ENCODE peak calls at places on chromosomes 12 and 14, in four cellular contexts. One of them, this sample, is unnamed.

GRCh38 chr14:79332504-79333197 is 878.7 kb downstream of the DIO2 start:
- DNase-seq in SK-N-SH: no peak
- DNase-seq in WTC11: peak; percentile 26
- DNase-seq in HepG2: no peak
- DNase-seq in this sample: no peak

GRCh38 chr14:89266754-89267153 is 150.3 kb downstream of the FOXN3 start:
- DNase-seq in SK-N-SH: no peak
- DNase-seq in WTC11: no peak
- DNase-seq in HepG2: no peak
- DNase-seq in this sample: no peak

GRCh38 chr14:69270795-69271708 is 11.1 kb downstream of the GALNT16 start:
- DNase-seq in SK-N-SH: no peak
- DNase-seq in WTC11: no peak
- DNase-seq in HepG2: no peak
- DNase-seq in this sample: no peak

GRCh38 chr12:14766649-14767215 is 36.5 kb downstream of the WBP11 start:
- DNase-seq in SK-N-SH: no peak
- DNase-seq in WTC11: no peak
- DNase-seq in HepG2: no peak
- DNase-seq in this sample: no peak

GRCh38 chr12:54428050-54429013 is 9.3 kb upstream of the ITGA5 start:
- DNase-seq in SK-N-SH: no peak
- DNase-seq in WTC11: peak; percentile 32
- DNase-seq in HepG2: no peak
- DNase-seq in this sample: no peak

GRCh38 chr14:21614245-21614644 is 20.5 kb downstream of the OR10G2 start:
- DNase-seq in SK-N-SH: no peak
- DNase-seq in WTC11: no peak
- DNase-seq in HepG2: no peak
- DNase-seq in this sample: no peak

GRCh38 chr12:52139579-52140062 is 52.2 kb downstream of the KRT80 start:
- DNase-seq in SK-N-SH: peak; percentile 84
- DNase-seq in WTC11: peak; percentile 77
- DNase-seq in HepG2: no peak
- DNase-seq in this sample: peak; percentile 43

GRCh38 chr12:42213954-42214426 is 24.1 kb downstream of the YAF2 start:
- DNase-seq in SK-N-SH: no peak
- DNase-seq in WTC11: no peak
- DNase-seq in HepG2: no peak
- DNase-seq in this sample: no peak

GRCh38 chr12:65778268-65779090 is 45.8 kb upstream of the HMGA2 start:
- DNase-seq in SK-N-SH: no peak
- DNase-seq in WTC11: no peak
- DNase-seq in HepG2: no peak
- DNase-seq in this sample: no peak

GRCh38 chr12:113463746-113464743 is 7.6 kb downstream of the LHX5 start:
- DNase-seq in SK-N-SH: peak; percentile 41
- DNase-seq in WTC11: peak; percentile 54
- DNase-seq in HepG2: no peak
- DNase-seq in this sample: no peak

GRCh38 chr14:92511472-92512247 is 1.9 kb upstream of the RIN3 start:
- DNase-seq in SK-N-SH: peak; percentile 33
- DNase-seq in WTC11: no peak
- DNase-seq in HepG2: no peak
- DNase-seq in this sample: no peak

GRCh38 chr12:94558612-94559011 is 91.7 kb downstream of the TMCC3 start:
- DNase-seq in SK-N-SH: no peak
- DNase-seq in WTC11: no peak
- DNase-seq in HepG2: no peak
- DNase-seq in this sample: no peak

GRCh38 chr12:14777271-14777670 is 26.0 kb downstream of the WBP11 start:
- DNase-seq in SK-N-SH: no peak
- DNase-seq in WTC11: no peak
- DNase-seq in HepG2: peak; percentile 77
- DNase-seq in this sample: no peak

GRCh38 chr12:179131-179884 is 34.6 kb downstream of the SLC6A12 start:
- DNase-seq in SK-N-SH: no peak
- DNase-seq in WTC11: no peak
- DNase-seq in HepG2: no peak
- DNase-seq in this sample: no peak

GRCh38 chr12:131272415-131272814 is 318.7 kb downstream of the ADGRD1 start:
- DNase-seq in SK-N-SH: no peak
- DNase-seq in WTC11: no peak
- DNase-seq in HepG2: no peak
- DNase-seq in this sample: no peak

GRCh38 chr14:48323655-48324054 is 648.2 kb upstream of the MDGA2 start:
- DNase-seq in SK-N-SH: no peak
- DNase-seq in WTC11: no peak
- DNase-seq in HepG2: no peak
- DNase-seq in this sample: no peak

GRCh38 chr12:89556976-89557375 is 31.1 kb upstream of the POC1B start:
- DNase-seq in SK-N-SH: no peak
- DNase-seq in WTC11: no peak
- DNase-seq in HepG2: peak; percentile 9
- DNase-seq in this sample: no peak

GRCh38 chr14:94320243-94320642 is 2.9 kb downstream of the SERPINA6 start:
- DNase-seq in SK-N-SH: no peak
- DNase-seq in WTC11: no peak
- DNase-seq in HepG2: peak; percentile 89
- DNase-seq in this sample: no peak
- TF ChIP-seq FOXJ3 in SK-N-SH: no peak
- TF ChIP-seq FOXJ3 in WTC11: no peak
- TF ChIP-seq FOXJ3 in HepG2: no peak
- TF ChIP-seq FOXJ3 in this sample: no peak

DNA sequence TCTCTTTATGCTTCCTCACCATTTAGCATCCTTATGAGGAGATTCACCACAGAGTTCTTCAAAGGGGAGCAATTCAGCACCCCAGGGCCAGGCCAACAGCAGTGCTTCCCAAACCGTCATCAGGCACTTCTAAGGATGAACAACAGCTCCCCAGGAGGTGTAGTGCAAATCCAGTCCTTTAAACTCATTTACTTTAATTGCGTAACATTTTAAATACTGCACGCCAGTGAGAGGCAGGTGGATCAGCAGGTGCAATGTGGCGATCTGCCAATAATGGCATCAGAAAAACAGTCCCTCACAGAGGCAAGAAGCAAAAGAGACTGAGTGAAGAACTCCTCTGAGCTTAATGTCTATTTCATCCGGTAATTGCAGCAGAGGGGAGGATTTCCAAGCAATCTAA is 770.9 kb upstream of the FOXG1 start:
- DNase-seq in SK-N-SH: no peak
- DNase-seq in WTC11: no peak
- DNase-seq in HepG2: no peak
- DNase-seq in this sample: no peak
- TF ChIP-seq FOXJ3 in SK-N-SH: no peak
- TF ChIP-seq FOXJ3 in WTC11: no peak
- TF ChIP-seq FOXJ3 in HepG2: no peak
- TF ChIP-seq FOXJ3 in this sample: no peak

GRCh38 chr12:132287391-132288238 is 41.8 kb downstream of the GALNT9 start:
- DNase-seq in SK-N-SH: no peak
- DNase-seq in WTC11: peak; percentile 13
- DNase-seq in HepG2: no peak
- DNase-seq in this sample: no peak

GRCh38 chr12:132285311-132285741 is 44.1 kb downstream of the GALNT9 start:
- DNase-seq in SK-N-SH: no peak
- DNase-seq in WTC11: no peak
- DNase-seq in HepG2: no peak
- DNase-seq in this sample: no peak

GRCh38 chr12:132284618-132285310 is 44.6 kb downstream of the GALNT9 start:
- DNase-seq in SK-N-SH: no peak
- DNase-seq in WTC11: no peak
- DNase-seq in HepG2: no peak
- DNase-seq in this sample: no peak

GRCh38 chr12:132286912-132287311 is 42.5 kb downstream of the GALNT9 start:
- DNase-seq in SK-N-SH: no peak
- DNase-seq in WTC11: peak; percentile 5
- DNase-seq in HepG2: peak; percentile 39
- DNase-seq in this sample: peak; percentile 25

GRCh38 chr12:132285991-132286681 is 43.3 kb downstream of the GALNT9 start:
- DNase-seq in SK-N-SH: peak; percentile 62
- DNase-seq in WTC11: no peak
- DNase-seq in HepG2: peak; percentile 35
- DNase-seq in this sample: no peak
- TF ChIP-seq FOXJ3 in SK-N-SH: no peak
- TF ChIP-seq FOXJ3 in WTC11: no peak
- TF ChIP-seq FOXJ3 in HepG2: no peak
- TF ChIP-seq FOXJ3 in this sample: no peak

DNA sequence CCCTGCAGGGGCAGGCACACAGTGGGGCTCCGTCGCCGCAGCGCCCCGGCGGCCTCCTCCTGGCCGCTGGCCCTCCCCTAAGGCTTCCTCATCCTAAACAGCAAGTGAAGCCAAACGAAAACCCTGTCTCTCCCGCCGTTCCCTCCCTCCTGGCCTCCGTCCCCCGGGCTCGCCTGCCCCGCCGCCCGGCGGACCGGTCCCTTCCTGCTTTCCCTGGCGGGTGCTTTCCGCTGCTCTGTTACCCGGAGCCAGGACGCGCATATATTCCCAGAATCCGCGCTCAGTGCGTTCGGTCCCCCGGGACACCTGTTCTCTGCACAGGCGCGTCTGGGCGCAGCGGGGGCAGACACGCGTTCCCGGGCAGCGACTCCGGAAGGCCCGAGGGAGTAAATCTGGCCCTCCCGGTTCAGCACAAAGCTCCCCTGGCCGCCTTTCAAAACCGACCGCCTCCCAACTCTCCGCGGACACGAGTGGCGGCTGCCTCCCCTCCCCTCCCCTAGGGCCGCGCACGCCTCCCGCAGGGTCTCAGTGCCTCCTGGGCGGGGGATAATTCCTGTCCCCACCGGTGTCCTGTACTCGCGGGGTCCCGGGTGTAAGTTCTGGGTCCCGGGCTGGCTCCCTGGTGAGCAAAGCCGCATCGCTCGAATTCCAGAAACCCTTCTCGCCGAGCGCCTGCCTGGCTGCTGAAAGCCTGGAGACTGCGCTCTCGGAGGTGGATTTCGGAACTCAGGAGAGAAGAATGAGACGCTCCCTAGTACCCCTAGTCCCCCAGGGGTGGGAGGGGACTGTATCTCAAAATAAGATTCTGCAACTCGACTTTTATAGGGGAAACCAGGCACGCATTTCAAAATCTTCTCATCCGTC is 21.4 kb upstream of the CEP170B start:
- DNase-seq in SK-N-SH: peak; percentile 49
- DNase-seq in WTC11: peak; percentile 77
- DNase-seq in HepG2: no peak
- DNase-seq in this sample: no peak
- TF ChIP-seq FOXJ3 in SK-N-SH: no peak
- TF ChIP-seq FOXJ3 in WTC11: no peak
- TF ChIP-seq FOXJ3 in HepG2: no peak
- TF ChIP-seq FOXJ3 in this sample: no peak

GRCh38 chr12:56991319-56991906 is 14.9 kb downstream of the ZBTB39 start:
- DNase-seq in SK-N-SH: no peak
- DNase-seq in WTC11: no peak
- DNase-seq in HepG2: no peak
- DNase-seq in this sample: peak; percentile 60
- TF ChIP-seq FOXJ3 in SK-N-SH: no peak
- TF ChIP-seq FOXJ3 in WTC11: no peak
- TF ChIP-seq FOXJ3 in HepG2: no peak
- TF ChIP-seq FOXJ3 in this sample: no peak

DNA sequence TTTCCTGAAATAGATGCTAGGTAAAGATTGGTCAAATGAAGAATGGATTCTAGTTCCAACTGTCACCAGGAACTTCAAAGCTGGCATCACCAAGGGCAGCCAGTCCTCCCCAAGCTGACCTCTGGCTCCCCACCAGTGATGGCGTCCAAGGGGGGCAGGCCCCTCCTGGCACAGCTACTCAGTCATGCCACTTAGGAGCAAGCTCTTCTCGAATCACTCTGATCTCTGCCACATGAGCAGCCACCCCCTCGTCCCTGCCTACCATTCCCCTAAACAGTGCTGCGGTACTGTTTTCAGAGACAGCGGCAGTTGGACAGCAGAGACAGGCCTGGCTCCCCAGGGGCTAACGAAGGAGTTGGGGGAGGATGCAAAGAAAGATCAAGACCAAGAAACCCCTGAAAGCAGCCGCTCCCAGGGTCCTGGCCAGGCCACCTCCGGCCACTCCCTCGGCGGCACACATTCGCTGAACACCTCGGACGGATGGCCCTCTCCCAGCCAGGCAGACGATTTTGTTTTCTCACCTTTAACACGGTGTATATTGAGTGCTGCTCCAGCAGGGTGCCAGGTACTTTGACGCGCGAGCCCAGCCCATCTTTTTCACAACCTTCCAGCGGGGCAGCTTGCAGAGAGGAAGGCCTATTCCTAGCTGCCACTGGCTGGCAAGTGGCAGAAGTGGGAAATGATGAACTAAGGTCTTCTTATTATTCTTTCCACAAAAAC is 47.4 kb downstream of the ARL6IP4 start:
- DNase-seq in SK-N-SH: no peak
- DNase-seq in WTC11: no peak
- DNase-seq in HepG2: no peak
- DNase-seq in this sample: no peak
- TF ChIP-seq FOXJ3 in SK-N-SH: no peak
- TF ChIP-seq FOXJ3 in WTC11: no peak
- TF ChIP-seq FOXJ3 in HepG2: no peak
- TF ChIP-seq FOXJ3 in this sample: no peak

GRCh38 chr14:55604900-55605418 is 25.0 kb downstream of the KTN1 start:
- DNase-seq in SK-N-SH: no peak
- DNase-seq in WTC11: no peak
- DNase-seq in HepG2: no peak
- DNase-seq in this sample: no peak

GRCh38 chr14:55607386-55607785 is 27.4 kb downstream of the KTN1 start:
- DNase-seq in SK-N-SH: no peak
- DNase-seq in WTC11: no peak
- DNase-seq in HepG2: no peak
- DNase-seq in this sample: no peak

GRCh38 chr14:55603401-55603953 is 23.5 kb downstream of the KTN1 start:
- DNase-seq in SK-N-SH: no peak
- DNase-seq in WTC11: no peak
- DNase-seq in HepG2: no peak
- DNase-seq in this sample: no peak

GRCh38 chr14:55604467-55604866 is 24.5 kb downstream of the KTN1 start:
- DNase-seq in SK-N-SH: no peak
- DNase-seq in WTC11: no peak
- DNase-seq in HepG2: no peak
- DNase-seq in this sample: no peak

GRCh38 chr14:55605793-55606192 is 25.8 kb downstream of the KTN1 start:
- DNase-seq in SK-N-SH: no peak
- DNase-seq in WTC11: no peak
- DNase-seq in HepG2: peak; percentile 62
- DNase-seq in this sample: no peak
- TF ChIP-seq FOXJ3 in SK-N-SH: no peak
- TF ChIP-seq FOXJ3 in WTC11: no peak
- TF ChIP-seq FOXJ3 in HepG2: peak; percentile 56
- TF ChIP-seq FOXJ3 in this sample: no peak

This sample was measured in K562.